ENCODE peak calls at places on chromosomes 16 and 17, in nine cellular contexts. E is AG10803, Y is brain pericyte, X is lung, J is non-pigmented ciliary epithelial cell, A is left lung, U is T-helper 1 cell, T is NCI-H187, R is colonic mucosa. N is an unnamed sample.

GRCh38 chr17:38748329-38749221 is at the start of gene PCGF2:
- DNase-seq in X (peak), R (peak), U (no peak), E (peak), J (peak), Y (no peak), A (peak), T (peak), N (no peak)

GRCh38 chr16:58638148-58639036 is 8.8 kb upstream of the CNOT1 start:
- DNase-seq in J (no peak), R (no peak), X (no peak), U (no peak), T (no peak), Y (no peak), A (no peak), E (peak), N (no peak)

GRCh38 chr17:80790021-80790765 is 201.4 kb upstream of the CHMP6 start:
- DNase-seq in X (no peak), R (no peak), U (no peak), A (no peak), T (no peak), E (no peak), Y (no peak), J (no peak), N (no peak)

GRCh38 chr17:6269474-6269873 is 165.4 kb downstream of the AIPL1 start:
- DNase-seq in R (peak), U (no peak), Y (no peak), J (no peak), A (no peak), E (peak), X (no peak), T (no peak), N (no peak)

GRCh38 chr17:58335779-58336455 is 7.3 kb upstream of the TSPOAP1 start:
- DNase-seq in X (no peak), J (no peak), R (no peak), T (no peak), U (peak), A (no peak), E (peak), Y (no peak), N (no peak)

GRCh38 chr17:82320140-82320840 is 2.9 kb upstream of the CD7 start:
- DNase-seq in X (no peak), E (no peak), A (no peak), Y (no peak), J (no peak), R (no peak), U (no peak), T (no peak), N (no peak)

GRCh38 chr16:27840311-27841060 is 223.0 kb downstream of the GSG1L start:
- DNase-seq in Y (no peak), T (no peak), J (no peak), A (no peak), U (no peak), R (no peak), E (no peak), X (no peak), N (no peak)

GRCh38 chr17:13947499-13947898 is 121.8 kb upstream of the COX10 start:
- DNase-seq in U (no peak), T (no peak), X (no peak), A (no peak), R (no peak), E (peak), Y (no peak), J (no peak), N (no peak)

GRCh38 chr16:88744839-88745521 is 38.7 kb downstream of the CTU2 start:
- DNase-seq in X (no peak), Y (no peak), R (no peak), T (no peak), U (no peak), E (no peak), J (no peak), A (no peak), N (no peak)

GRCh38 chr17:16398270-16399267 is 16.8 kb upstream of the TRPV2 start:
- DNase-seq in X (no peak), Y (no peak), T (no peak), E (no peak), R (no peak), U (no peak), A (no peak), J (no peak), N (no peak)